ENCODE peak calls at places on chromosomes 2 and 18, in six cellular contexts. D is fibroblast of lung, Y is fibroblast of the aortic adventitia, M is neuronal stem cell, F is colonic mucosa, E is dorsolateral prefrontal cortex. C is an unnamed sample.

GRCh38 chr2:68365087-68365486 is at the start of gene PLEK:
- DNase-seq in E (no peak), D (no peak), M (no peak), F (peak), Y (no peak), C (peak)

GRCh38 chr2:159894145-159894838 is 96.3 kb upstream of the CD302 start:
- DNase-seq in Y (no peak), M (no peak), E (no peak), F (no peak), D (no peak), C (no peak)

GRCh38 chr2:13550832-13551231 is 834.1 kb downstream of the TRIB2 start:
- DNase-seq in F (no peak), D (peak), Y (no peak), M (no peak), E (no peak), C (no peak)

GRCh38 chr18:38751897-38752296 is 1186.3 kb upstream of the CELF4 start:
- DNase-seq in F (no peak), D (peak), M (no peak), E (peak), Y (no peak), C (no peak)

GRCh38 chr18:61679836-61680235 is 213.0 kb downstream of the RNF152 start:
- DNase-seq in F (no peak), E (no peak), M (no peak), Y (no peak), D (peak), C (no peak)

GRCh38 chr18:5868218-5868904 is 27.0 kb downstream of the TMEM200C start:
- DNase-seq in M (peak), D (peak), F (peak), Y (peak), E (peak), C (peak)

GRCh38 chr2:147639891-147640290 is 204.9 kb upstream of the ACVR2A start:
- DNase-seq in E (no peak), D (no peak), F (no peak), Y (no peak), M (no peak), C (no peak)

GRCh38 chr18:78405763-78406162 is 573.9 kb upstream of the SALL3 start:
- DNase-seq in D (no peak), F (no peak), E (no peak), M (no peak), Y (no peak), C (no peak)

GRCh38 chr2:218322756-218323525 is 30.6 kb upstream of the TMBIM1 start:
- DNase-seq in D (peak), Y (peak), M (peak), F (peak), E (peak), C (peak)

GRCh38 chr2:69717902-69718301 is 24.0 kb upstream of the ANXA4 start:
- DNase-seq in D (no peak), E (no peak), M (no peak), Y (peak), F (no peak), C (no peak)

GRCh38 chr2:191474459-191474858 is 203.5 kb upstream of the NABP1 start:
- DNase-seq in Y (peak), M (no peak), F (no peak), D (no peak), E (no peak), C (no peak)

GRCh38 chr18:79914614-79915160 is 36.8 kb downstream of the SLC66A2 start:
- DNase-seq in Y (no peak), E (no peak), F (peak), M (no peak), D (no peak), C (peak)

GRCh38 chr2:187499941-187500532 is 52.0 kb upstream of the CALCRL start:
- DNase-seq in F (peak), D (peak), M (peak), E (peak), Y (peak), C (no peak)

GRCh38 chr18:47215554-47216138 is 35.8 kb downstream of the SKOR2 start:
- DNase-seq in D (peak), Y (peak), F (no peak), E (peak), M (peak), C (no peak)

GRCh38 chr18:51154664-51155063 is 42.8 kb downstream of the MEX3C start:
- DNase-seq in D (no peak), E (no peak), F (no peak), M (no peak), Y (no peak), C (no peak)

GRCh38 chr2:176126929-176127768 is 2.4 kb upstream of the HOXD8 start:
- DNase-seq in E (peak), D (peak), Y (peak), M (peak), F (peak), C (peak)

GRCh38 chr2:173972636-173973035 is 7.5 kb upstream of the SP3 start:
- DNase-seq in F (no peak), M (no peak), D (no peak), E (no peak), Y (no peak), C (no peak)

GRCh38 chr2:203871371-203871983 is 3.9 kb downstream of the CTLA4 start:
- DNase-seq in Y (no peak), F (no peak), D (no peak), M (no peak), E (no peak), C (no peak)

GRCh38 chr2:199631129-199631528 is 173.4 kb upstream of the SATB2 start:
- DNase-seq in Y (no peak), E (no peak), M (no peak), F (no peak), D (no peak), C (no peak)

GRCh38 chr18:61579581-61579980 is 246.4 kb downstream of the CDH20 start:
- DNase-seq in E (no peak), F (no peak), Y (no peak), M (no peak), D (no peak), C (no peak)

GRCh38 chr18:427005-427404 is 73.5 kb downstream of the COLEC12 start:
- DNase-seq in M (no peak), Y (peak), E (no peak), F (no peak), D (no peak), C (no peak)

GRCh38 chr2:45992021-45992745 is 305.0 kb upstream of the EPAS1 start:
- DNase-seq in F (peak), E (no peak), M (no peak), Y (peak), D (peak), C (peak)

GRCh38 chr2:150732064-150732463 is 244.6 kb upstream of the RND3 start:
- DNase-seq in F (no peak), Y (peak), D (peak), M (no peak), E (no peak), C (no peak)

GRCh38 chr18:22428672-22429071 is 11.0 kb upstream of the CTAGE1 start:
- DNase-seq in E (no peak), D (no peak), Y (peak), F (no peak), M (no peak), C (no peak)

GRCh38 chr2:214135966-214136365 is 274.9 kb upstream of the VWC2L start:
- DNase-seq in D (no peak), E (no peak), F (no peak), M (no peak), Y (no peak), C (no peak)

GRCh38 chr2:22481507-22482217 is 903.3 kb upstream of the KLHL29 start:
- DNase-seq in Y (no peak), D (no peak), F (no peak), M (no peak), E (no peak), C (no peak)

GRCh38 chr18:62660741-62661140 is 54.6 kb upstream of the PHLPP1 start:
- DNase-seq in M (no peak), Y (no peak), E (no peak), D (no peak), F (no peak), C (no peak)

GRCh38 chr2:15040429-15041084 is 408.0 kb downstream of the LRATD1 start:
- DNase-seq in Y (no peak), D (peak), E (no peak), M (no peak), F (no peak), C (no peak)

GRCh38 chr2:205712508-205712907 is 30.2 kb downstream of the NRP2 start:
- DNase-seq in D (peak), Y (peak), F (no peak), E (no peak), M (no peak), C (no peak)

GRCh38 chr2:202172439-202173191 is 65.8 kb downstream of the SUMO1 start:
- DNase-seq in F (no peak), D (no peak), M (no peak), Y (peak), E (no peak), C (no peak)

GRCh38 chr2:145811467-145812162 is 1291.7 kb upstream of the ZEB2 start:
- DNase-seq in Y (peak), D (no peak), F (no peak), M (no peak), E (no peak), C (no peak)

GRCh38 chr18:58788971-58789797 is 75.5 kb upstream of the ZNF532 start:
- DNase-seq in M (no peak), E (peak), D (peak), Y (peak), F (peak), C (no peak)

GRCh38 chr2:128514555-128514955 is 195.9 kb upstream of the HS6ST1 start:
- DNase-seq in Y (no peak), D (no peak), E (no peak), F (no peak), M (no peak), C (peak)

GRCh38 chr2:2921011-2921720 is 456.5 kb downstream of the EIPR1 start:
- DNase-seq in F (no peak), E (no peak), Y (no peak), M (no peak), D (no peak), C (no peak)

GRCh38 chr2:106105151-106105922 is 88.8 kb downstream of the UXS1 start:
- DNase-seq in F (no peak), Y (no peak), D (no peak), M (no peak), E (no peak), C (no peak)

GRCh38 chr2:23412556-23413155 is 27.7 kb downstream of the KLHL29 start:
- DNase-seq in Y (peak), F (no peak), M (no peak), D (peak), E (no peak), C (no peak)

GRCh38 chr2:219230201-219230540 is 565 bp downstream of the ANKZF1 start:
- DNase-seq in Y (no peak), M (no peak), E (no peak), D (peak), F (peak), C (no peak)

GRCh38 chr2:69743847-69744264 is 1.9 kb downstream of the ANXA4 start:
- DNase-seq in Y (no peak), D (no peak), E (no peak), F (no peak), M (no peak), C (no peak)

GRCh38 chr2:120344214-120344990 is 1.5 kb upstream of the INHBB start:
- DNase-seq in E (no peak), Y (no peak), F (no peak), D (no peak), M (no peak), C (peak)
- H3K4me3 ChIP-seq in E (peak), Y (no peak), F (peak), D (no peak), M (no peak), C (no peak)

DNA sequence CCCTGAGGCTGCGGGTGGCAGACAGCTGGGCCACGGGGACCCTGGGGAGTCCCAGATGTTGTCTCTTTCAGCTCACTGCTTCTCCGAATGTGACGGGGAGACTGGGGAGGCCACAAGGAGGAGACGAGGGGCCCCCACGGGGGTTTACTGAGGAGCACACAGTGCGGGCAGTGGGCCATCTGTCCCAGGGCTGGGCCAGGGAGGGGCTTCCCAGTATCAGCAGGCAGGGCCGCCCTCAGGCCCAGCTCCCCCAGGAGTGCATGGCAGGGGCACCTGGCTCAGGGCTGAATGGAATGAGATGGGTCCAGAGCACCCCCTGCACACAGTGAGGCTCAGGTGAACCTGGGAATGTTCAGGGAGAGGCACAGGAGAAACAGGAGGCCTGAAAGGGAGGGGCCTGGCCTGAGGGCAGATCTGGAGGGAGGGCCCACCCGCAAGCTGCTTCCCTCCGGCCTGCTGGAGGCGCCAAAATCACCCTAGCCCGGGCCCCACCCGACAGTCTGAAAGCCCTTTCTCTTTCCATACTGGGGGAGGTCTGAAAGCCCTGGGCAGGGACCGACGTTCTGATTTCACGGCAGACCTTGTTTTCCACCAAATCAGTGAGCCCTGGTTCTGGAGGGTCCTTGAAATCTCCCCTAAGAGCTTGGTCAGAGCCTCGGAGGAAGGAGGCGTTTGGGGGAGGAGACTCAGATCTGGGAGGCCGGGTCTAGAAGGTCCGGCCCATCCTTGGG is 35.5 kb upstream of the PTMA start:
- DNase-seq in D (peak), M (no peak), F (peak), Y (no peak), E (no peak), C (no peak)
- H3K4me3 ChIP-seq in D (no peak), M (no peak), F (peak), Y (no peak), E (no peak), C (no peak)

GRCh38 chr18:45590060-45590537 is 25.2 kb upstream of the SLC14A2 start:
- DNase-seq in F (no peak), D (peak), Y (peak), E (no peak), M (no peak), C (peak)

GRCh38 chr18:45590546-45590945 is 24.7 kb upstream of the SLC14A2 start:
- DNase-seq in E (no peak), Y (no peak), D (peak), F (no peak), M (no peak), C (no peak)

GRCh38 chr18:45588284-45588683 is 27.0 kb upstream of the SLC14A2 start:
- DNase-seq in F (no peak), D (peak), E (no peak), M (no peak), Y (peak), C (no peak)

GRCh38 chr18:45588831-45589558 is 26.3 kb upstream of the SLC14A2 start:
- DNase-seq in M (no peak), Y (peak), E (no peak), D (peak), F (no peak), C (no peak)

GRCh38 chr18:45589559-45590041 is 25.7 kb upstream of the SLC14A2 start:
- DNase-seq in D (peak), Y (peak), M (no peak), F (no peak), E (no peak), C (no peak)
- H3K4me3 ChIP-seq in D (peak), Y (peak), M (no peak), F (no peak), E (no peak), C (no peak)

GRCh38 chr2:154826827-154827226 is 128.3 kb downstream of the KCNJ3 start:
- DNase-seq in E (no peak), M (no peak), Y (no peak), F (no peak), D (no peak), C (no peak)
- H3K4me3 ChIP-seq in E (no peak), M (no peak), Y (no peak), F (no peak), D (no peak), C (no peak)

GRCh38 chr2:102619414-102620319 is at the start of gene SLC9A2:
- DNase-seq in E (no peak), M (peak), Y (no peak), F (peak), D (no peak), C (no peak)

GRCh38 chr2:102618452-102619413 is 620 bp upstream of the SLC9A2 start:
- DNase-seq in F (peak), Y (peak), E (no peak), D (peak), M (peak), C (no peak)

GRCh38 chr2:102622646-102623045 is 3.3 kb downstream of the SLC9A2 start:
- DNase-seq in Y (no peak), F (peak), M (no peak), D (no peak), E (no peak), C (no peak)

GRCh38 chr2:102621630-102622029 is 2.3 kb downstream of the SLC9A2 start:
- DNase-seq in D (no peak), M (no peak), E (no peak), Y (no peak), F (no peak), C (no peak)

DNA sequence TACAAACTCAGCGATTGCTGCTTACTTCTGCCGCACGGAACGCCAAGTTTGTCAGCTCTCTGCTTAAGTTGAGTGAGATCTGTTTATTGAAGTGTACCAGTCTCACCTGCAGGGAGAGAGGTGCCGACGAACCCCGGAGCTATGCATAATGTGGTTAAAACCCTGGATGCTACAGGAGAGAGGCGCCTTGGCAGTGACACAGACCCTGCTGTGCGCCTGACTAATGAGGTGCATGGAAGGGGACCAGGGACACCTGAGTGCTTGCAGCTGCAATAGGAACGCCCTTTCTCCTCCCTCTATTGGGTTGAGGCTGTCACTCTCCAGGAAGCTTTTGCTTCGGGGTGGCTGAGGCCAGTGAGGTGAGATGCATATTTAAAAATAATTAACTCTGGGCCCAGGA is 1.0 kb downstream of the SLC9A2 start:
- DNase-seq in M (no peak), D (no peak), Y (no peak), F (peak), E (no peak), C (no peak)
- H3K4me3 ChIP-seq in M (no peak), D (no peak), Y (no peak), F (peak), E (no peak), C (no peak)

GRCh38 chr2:206846854-206847834 is 81.7 kb downstream of the FASTKD2 start:
- DNase-seq in Y (no peak), M (no peak), F (no peak), E (no peak), D (no peak), C (no peak)
- H3K4me3 ChIP-seq in Y (no peak), M (no peak), F (no peak), E (no peak), D (no peak), C (no peak)

GRCh38 chr2:220619525-220620267 is 952.4 kb downstream of the EPHA4 start:
- DNase-seq in M (no peak), E (no peak), F (peak), Y (peak), D (peak), C (no peak)
- H3K4me3 ChIP-seq in M (no peak), E (no peak), F (no peak), Y (no peak), D (no peak), C (no peak)

GRCh38 chr18:70491734-70492348 is 203.0 kb downstream of the SOCS6 start:
- DNase-seq in M (peak), E (peak), Y (peak), D (peak), F (peak), C (peak)

GRCh38 chr18:70489556-70489955 is 200.7 kb downstream of the SOCS6 start:
- DNase-seq in D (no peak), M (no peak), F (no peak), Y (no peak), E (no peak), C (no peak)

GRCh38 chr18:70494524-70494923 is 205.7 kb downstream of the SOCS6 start:
- DNase-seq in Y (no peak), F (no peak), M (no peak), E (no peak), D (no peak), C (no peak)

GRCh38 chr18:70493461-70493860 is 204.6 kb downstream of the SOCS6 start:
- DNase-seq in D (no peak), E (no peak), M (no peak), F (no peak), Y (no peak), C (no peak)

GRCh38 chr18:70490008-70490933 is 201.4 kb downstream of the SOCS6 start:
- DNase-seq in Y (peak), M (peak), E (no peak), F (peak), D (peak), C (no peak)
- H3K4me3 ChIP-seq in Y (peak), M (no peak), E (peak), F (no peak), D (peak), C (no peak)

GRCh38 chr2:200814276-200814815 is 2.6 kb downstream of the BZW1 start:
- DNase-seq in Y (no peak), D (no peak), M (no peak), E (no peak), F (no peak), C (no peak)
- H3K4me3 ChIP-seq in Y (peak), D (peak), M (no peak), E (no peak), F (no peak), C (no peak)

GRCh38 chr2:237413293-237414055 is 490 bp downstream of the COL6A3 start:
- DNase-seq in Y (peak), E (no peak), M (no peak), F (no peak), D (peak), C (no peak)
- H3K4me3 ChIP-seq in Y (peak), E (no peak), M (no peak), F (peak), D (peak), C (peak)

C was measured in aorta.